ENCODE peak calls at places on chromosomes 12 and 14, in four cellular contexts. H is endodermal cell, O is fibroblast of lung, L is astrocyte. P is an unnamed sample.

GRCh38 chr14:42004321-42004720 is 397.6 kb downstream of the LRFN5 start:
- DNase-seq in H (peak; percentile 61), O (no peak), L (no peak), P (no peak)

GRCh38 chr14:80504781-80505180 is 293.5 kb upstream of the DIO2 start:
- DNase-seq in H (no peak), O (peak; percentile 20), L (no peak), P (no peak)

GRCh38 chr12:63826002-63826585 is 18.4 kb upstream of the SRGAP1 start:
- DNase-seq in H (no peak), O (peak; percentile 56), L (peak; percentile 44), P (peak; percentile 72)

GRCh38 chr12:96501139-96501741 is 11.9 kb downstream of the CFAP54 start:
- DNase-seq in H (peak; percentile 85), O (peak; percentile 77), L (peak; percentile 64), P (peak; percentile 90)

GRCh38 chr14:82528011-82528410 is 994.4 kb upstream of the SEL1L start:
- DNase-seq in H (no peak), O (no peak), L (no peak), P (no peak)

GRCh38 chr12:22684526-22685118 is 59.7 kb downstream of the ETNK1 start:
- DNase-seq in H (no peak), O (peak; percentile 41), L (peak; percentile 33), P (no peak)

GRCh38 chr14:90520326-90520725 is 123.5 kb downstream of the CALM1 start:
- DNase-seq in H (no peak), O (no peak), L (no peak), P (no peak)

GRCh38 chr12:56521209-56521589 is 421 bp upstream of the RBMS2 start:
- DNase-seq in H (no peak), O (no peak), L (no peak), P (no peak)

GRCh38 chr14:101909371-101910096 is 54.8 kb upstream of the DYNC1H1 start:
- DNase-seq in H (no peak), O (no peak), L (no peak), P (no peak)

GRCh38 chr12:104695453-104696148 is 238.9 kb downstream of the CHST11 start:
- DNase-seq in H (peak; percentile 51), O (peak; percentile 100), L (peak; percentile 100), P (no peak)

GRCh38 chr14:57754558-57754957 is 111.3 kb downstream of the SLC35F4 start:
- DNase-seq in H (no peak), O (no peak), L (no peak), P (no peak)

GRCh38 chr14:92959189-92959531 is 36.2 kb downstream of the CHGA start:
- DNase-seq in H (no peak), O (no peak), L (no peak), P (no peak)

GRCh38 chr14:72625689-72626088 is 268.2 kb downstream of the DPF3 start:
- DNase-seq in H (no peak), O (no peak), L (no peak), P (no peak)

GRCh38 chr14:55773297-55773696 is 193.3 kb downstream of the KTN1 start:
- DNase-seq in H (no peak), O (no peak), L (no peak), P (no peak)

GRCh38 chr14:51285102-51285501 is 45.1 kb downstream of the TMX1 start:
- DNase-seq in H (no peak), O (no peak), L (no peak), P (no peak)

GRCh38 chr12:121534495-121535148 is 46.2 kb downstream of the KDM2B start:
- DNase-seq in H (peak; percentile 74), O (no peak), L (no peak), P (no peak)

GRCh38 chr14:92844220-92844619 is 50.1 kb downstream of the GOLGA5 start:
- DNase-seq in H (no peak), O (peak; percentile 6), L (no peak), P (no peak)

GRCh38 chr12:67651380-67651695 is 2.8 kb downstream of the DYRK2 start:
- DNase-seq in H (no peak), O (peak; percentile 41), L (no peak), P (peak; percentile 4)

GRCh38 chr14:67387195-67387594 is 24.8 kb downstream of the PLEK2 start:
- DNase-seq in H (no peak), O (peak; percentile 20), L (no peak), P (no peak)

GRCh38 chr12:103848917-103849491 is 8.0 kb upstream of the NT5DC3 start:
- DNase-seq in H (no peak), O (peak; percentile 51), L (peak; percentile 33), P (no peak)

GRCh38 chr12:118354903-118355302 is 17.8 kb downstream of the TAOK3 start:
- DNase-seq in H (no peak), O (peak; percentile 60), L (peak; percentile 50), P (no peak)

GRCh38 chr12:76962099-76962498 is 83.3 kb upstream of the CSRP2 start:
- DNase-seq in H (no peak), O (no peak), L (no peak), P (no peak)

GRCh38 chr12:53232641-53233538 is 881 bp upstream of the RARG start:
- DNase-seq in H (peak; percentile 90), O (peak; percentile 21), L (no peak), P (peak; percentile 76)

GRCh38 chr12:42691991-42692557 is 102.5 kb upstream of the PRICKLE1 start:
- DNase-seq in H (no peak), O (peak; percentile 19), L (no peak), P (no peak)

GRCh38 chr12:128408669-128409068 is 141.7 kb downstream of the TMEM132C start:
- DNase-seq in H (peak; percentile 64), O (no peak), L (no peak), P (no peak)

GRCh38 chr12:42145197-42145549 is 499 bp upstream of the GXYLT1 start:
- DNase-seq in H (no peak), O (no peak), L (no peak), P (no peak)

GRCh38 chr12:58544281-58544680 is 376.0 kb downstream of the LRIG3 start:
- DNase-seq in H (no peak), O (no peak), L (no peak), P (no peak)

GRCh38 chr12:74429535-74429934 is 108.1 kb upstream of the ATXN7L3B start:
- DNase-seq in H (no peak), O (no peak), L (no peak), P (no peak)

GRCh38 chr14:103698380-103699260 is 16.6 kb downstream of the XRCC3 start:
- DNase-seq in H (no peak), O (no peak), L (no peak), P (peak; percentile 64)

GRCh38 chr12:124738636-124739467 is 124.8 kb downstream of the SCARB1 start:
- DNase-seq in H (no peak), O (peak; percentile 96), L (peak; percentile 94), P (no peak)
- H3K27ac ChIP-seq in H (no peak overlapping the region), O (no peak overlapping the region), L (peak overlapping the region; percentile 41), P (no peak overlapping the region)

GRCh38 chr14:22122227-22123187 is 448.9 kb upstream of the OR4E1 start:
- DNase-seq in H (no peak), O (no peak), L (no peak), P (no peak)
- TF ChIP-seq CTCF in H (peak; percentile 73), O (no peak), L (no peak), P (no peak)

GRCh38 chr14:65926935-65927700 is 514.6 kb downstream of the FUT8 start:
- DNase-seq in H (no peak), O (no peak), L (no peak), P (no peak)
- H3K27ac ChIP-seq in H (no peak overlapping the region), O (no peak overlapping the region), L (no peak overlapping the region), P (no peak overlapping the region)

GRCh38 chr12:28759334-28759733 is 389.7 kb upstream of the FAR2 start:
- DNase-seq in H (peak; percentile 87), O (peak; percentile 39), L (peak; percentile 34), P (peak; percentile 33)
- TF ChIP-seq CTCF in H (peak; percentile 27), O (no peak), L (no peak), P (no peak)

GRCh38 chr12:49810159-49810459 is 18.1 kb downstream of the NCKAP5L start:
- DNase-seq in H (peak; percentile 66), O (no peak), L (no peak), P (no peak)
- H3K27ac ChIP-seq in H (peak overlapping the region; percentile 98), O (no peak overlapping the region), L (no peak overlapping the region), P (no peak overlapping the region)

GRCh38 chr12:89796798-89797382 is 88.3 kb upstream of the ATP2B1 start:
- DNase-seq in H (no peak), O (no peak), L (no peak), P (no peak)
- TF ChIP-seq CTCF in H (peak; percentile 65), O (no peak), L (no peak), P (no peak)

P was measured in RWPE1.